ENCODE peak calls at places on chromosome 18, in five cellular contexts. P is lower leg skin, Q is uterus, F is A549, X is thyroid gland. O is an unnamed sample.

GRCh38 chr18:48488388-48488850 is 50.4 kb upstream of the CTIF start:
- DNase-seq in P (no peak), Q (peak), F (peak), X (peak), O (peak)

GRCh38 chr18:46711444-46711863 is 45.4 kb downstream of the ST8SIA5 start:
- DNase-seq in P (no peak), Q (no peak), F (no peak), X (no peak), O (no peak)

GRCh38 chr18:24528857-24529256 is 68.4 kb downstream of the HRH4 start:
- DNase-seq in P (no peak), Q (no peak), F (no peak), X (no peak), O (no peak)

GRCh38 chr18:80253871-80254492 is 6.7 kb upstream of the PARD6G start:
- DNase-seq in P (peak), Q (no peak), F (no peak), X (peak), O (no peak)

GRCh38 chr18:48300463-48300961 is 108.7 kb downstream of the ZBTB7C start:
- DNase-seq in P (no peak), Q (no peak), F (no peak), X (no peak), O (no peak)

GRCh38 chr18:80103231-80103630 is 5.8 kb upstream of the ADNP2 start:
- DNase-seq in P (no peak), Q (no peak), F (no peak), X (no peak), O (no peak)

GRCh38 chr18:10508546-10508945 is 17.3 kb upstream of the NAPG start:
- DNase-seq in P (no peak), Q (no peak), F (no peak), X (no peak), O (no peak)

GRCh38 chr18:79766308-79766707 is 31.4 kb upstream of the KCNG2 start:
- DNase-seq in P (no peak), Q (no peak), F (no peak), X (no peak), O (no peak)

GRCh38 chr18:11760498-11761158 is 71.6 kb downstream of the GNAL start:
- DNase-seq in P (no peak), Q (no peak), F (no peak), X (no peak), O (no peak)

GRCh38 chr18:65721634-65722033 is 29.2 kb upstream of the CDH7 start:
- DNase-seq in P (no peak), Q (no peak), F (no peak), X (no peak), O (no peak)